ENCODE peak calls at places on chromosomes 13 and 19, in seven cellular contexts. F, B, Q, Z, U, R and O are unnamed samples. For H3K27me3, the result is how much of the 10 kb centered on the place peaks cover.

GRCh38 chr19:7251502-7251901 is 42.7 kb downstream of the INSR start:
- DNase-seq in Z (no peak), B (no peak), R (no peak), Q (no peak), U (no peak), F (no peak), O (no peak)

GRCh38 chr13:53045110-53045509 is 16.5 kb downstream of the OLFM4 start:
- DNase-seq in U (no peak), F (no peak), Q (no peak), R (no peak), Z (no peak), B (no peak), O (no peak)

GRCh38 chr13:61954092-61954491 is 538.4 kb upstream of the PCDH20 start:
- DNase-seq in U (peak), B (peak), Z (peak), F (no peak), Q (no peak), R (no peak), O (peak)

GRCh38 chr19:4676955-4677731 is 7.0 kb upstream of the MYDGF start:
- DNase-seq in U (peak), B (peak), F (no peak), Q (no peak), Z (peak), R (no peak), O (peak)

GRCh38 chr19:29622191-29623070 is 16.3 kb downstream of the POP4 start:
- DNase-seq in R (no peak), U (no peak), Q (no peak), F (no peak), B (no peak), Z (no peak), O (peak)

GRCh38 chr13:48334534-48335127 is 31.1 kb downstream of the RB1 start:
- DNase-seq in U (peak), Z (peak), R (peak), B (peak), Q (no peak), F (no peak), O (peak)

GRCh38 chr19:33273881-33274662 is 28.3 kb downstream of the CEBPA start:
- DNase-seq in U (peak), Z (peak), Q (no peak), F (peak), R (peak), B (peak), O (peak)

GRCh38 chr19:29785955-29786589 is 25.7 kb upstream of the CCNE1 start:
- DNase-seq in U (no peak), Q (no peak), B (no peak), Z (no peak), R (no peak), F (no peak), O (peak)

GRCh38 chr19:13689050-13689449 is 75.3 kb upstream of the MRI1 start:
- DNase-seq in R (no peak), U (peak), Z (peak), B (peak), Q (no peak), F (no peak), O (peak)

GRCh38 chr13:40477623-40478608 is 188.5 kb downstream of the FOXO1 start:
- DNase-seq in B (peak), Z (no peak), Q (peak), R (no peak), F (no peak), U (peak), O (no peak)

GRCh38 chr19:31292639-31293185 is 56.5 kb downstream of the TSHZ3 start:
- DNase-seq in R (no peak), Z (no peak), B (no peak), F (no peak), Q (no peak), U (no peak), O (no peak)

GRCh38 chr13:101736551-101736950 is 284.1 kb downstream of the ITGBL1 start:
- DNase-seq in Z (no peak), Q (no peak), U (no peak), B (no peak), F (no peak), R (no peak), O (no peak)

GRCh38 chr19:35208121-35208520 is 20.4 kb downstream of the FAM187B start:
- DNase-seq in B (no peak), U (no peak), R (no peak), Q (no peak), Z (no peak), F (no peak), O (no peak)

GRCh38 chr19:44623080-44623479 is 9.7 kb downstream of the IGSF23 start:
- DNase-seq in B (peak), Z (peak), Q (no peak), R (no peak), F (no peak), U (no peak), O (no peak)

GRCh38 chr13:32476021-32476731 is 48.2 kb upstream of the N4BP2L1 start:
- DNase-seq in B (no peak), F (no peak), Z (no peak), Q (no peak), U (no peak), R (no peak), O (no peak)

GRCh38 chr19:54201172-54201701 is 579 bp downstream of the RPS9 start:
- DNase-seq in Z (no peak), B (no peak), Q (no peak), F (no peak), R (no peak), U (no peak), O (no peak)

GRCh38 chr19:31496076-31496475 is 146.8 kb upstream of the TSHZ3 start:
- DNase-seq in Q (no peak), F (no peak), B (no peak), U (no peak), R (no peak), Z (no peak), O (no peak)

GRCh38 chr19:48372904-48373303 is 8.7 kb downstream of the SYNGR4 start:
- DNase-seq in Z (peak), F (no peak), U (no peak), Q (no peak), R (no peak), B (peak), O (no peak)

GRCh38 chr13:91544723-91545122 is 146.3 kb downstream of the GPC5 start:
- DNase-seq in R (no peak), Z (no peak), Q (no peak), F (no peak), U (peak), B (no peak), O (no peak)

GRCh38 chr19:55426042-55426441 is 17.1 kb downstream of the SHISA7 start:
- DNase-seq in R (no peak), Z (no peak), F (no peak), Q (no peak), U (no peak), B (no peak), O (no peak)

GRCh38 chr19:48780684-48781391 is 25.5 kb downstream of the FGF21 start:
- DNase-seq in U (peak), Q (no peak), Z (peak), R (no peak), F (no peak), B (peak), O (peak)

GRCh38 chr19:38665219-38665931 is 17.9 kb downstream of the ACTN4 start:
- DNase-seq in R (no peak), Q (no peak), B (no peak), F (no peak), U (no peak), Z (peak), O (no peak)

GRCh38 chr13:102260256-102260655 is 141.6 kb downstream of the FGF14 start:
- DNase-seq in U (no peak), F (no peak), Z (no peak), R (no peak), Q (no peak), B (no peak), O (no peak)

GRCh38 chr13:96967248-96967745 is 27.0 kb downstream of the OXGR1 start:
- DNase-seq in Z (peak), Q (no peak), R (no peak), U (peak), B (no peak), F (no peak), O (no peak)

GRCh38 chr19:5333581-5334365 is 6.8 kb downstream of the PTPRS start:
- DNase-seq in Z (no peak), R (no peak), B (no peak), U (no peak), F (no peak), Q (no peak), O (no peak)

GRCh38 chr19:5637971-5638370 is 15.1 kb downstream of the SAFB start:
- DNase-seq in R (no peak), Q (no peak), B (peak), F (no peak), Z (peak), U (no peak), O (no peak)

GRCh38 chr13:113357529-113357928 is 6.4 kb downstream of the GRTP1 start:
- DNase-seq in U (no peak), B (peak), F (peak), R (peak), Z (peak), Q (no peak), O (no peak)

GRCh38 chr13:113354831-113355610 is 8.9 kb downstream of the GRTP1 start:
- DNase-seq in R (no peak), Z (no peak), F (no peak), U (no peak), B (no peak), Q (no peak), O (no peak)

GRCh38 chr13:113358653-113359052 is 5.3 kb downstream of the GRTP1 start:
- DNase-seq in F (no peak), R (no peak), U (no peak), Q (no peak), B (peak), Z (peak), O (no peak)

GRCh38 chr13:113355621-113356020 is 8.3 kb downstream of the GRTP1 start:
- DNase-seq in B (no peak), U (no peak), Q (no peak), R (no peak), F (no peak), Z (no peak), O (no peak)

GRCh38 chr13:113356594-113356993 is 7.3 kb downstream of the GRTP1 start:
- DNase-seq in B (no peak), Z (no peak), F (no peak), Q (no peak), R (no peak), U (no peak), O (no peak)
- H3K27me3 ChIP-seq in B (under half), Z (under half), F (under half), Q (under half), R (under half), U (under half), O (under half)

GRCh38 chr19:51294977-51295375 is 16.5 kb upstream of the IGLON5 start:
- DNase-seq in R (no peak), B (no peak), Q (no peak), U (no peak), Z (no peak), F (no peak), O (no peak)

GRCh38 chr19:51295382-51296126 is 15.9 kb upstream of the IGLON5 start:
- DNase-seq in F (no peak), U (no peak), B (no peak), Z (no peak), Q (no peak), R (no peak), O (no peak)

GRCh38 chr19:51292971-51293370 is 18.5 kb upstream of the IGLON5 start:
- DNase-seq in R (no peak), F (no peak), B (no peak), Q (peak), Z (no peak), U (no peak), O (no peak)

GRCh38 chr19:51294211-51294976 is 17.1 kb upstream of the IGLON5 start:
- DNase-seq in R (no peak), Z (no peak), F (no peak), Q (no peak), U (no peak), B (no peak), O (no peak)

GRCh38 chr19:51293571-51294210 is 17.8 kb upstream of the IGLON5 start:
- DNase-seq in U (no peak), B (no peak), Z (no peak), Q (no peak), R (no peak), F (no peak), O (no peak)
- H3K27me3 ChIP-seq in U (half or more), B (under half), Z (under half), Q (under half), R (under half), F (under half), O (under half)

GRCh38 chr19:10294368-10294697 is 4.6 kb downstream of the ICAM5 start:
- DNase-seq in Z (no peak), F (no peak), B (no peak), Q (no peak), R (no peak), U (no peak), O (no peak)
- H3K27me3 ChIP-seq in Z (under half), F (under half), B (under half), Q (half or more), R (under half), U (under half), O (under half)

DNA sequence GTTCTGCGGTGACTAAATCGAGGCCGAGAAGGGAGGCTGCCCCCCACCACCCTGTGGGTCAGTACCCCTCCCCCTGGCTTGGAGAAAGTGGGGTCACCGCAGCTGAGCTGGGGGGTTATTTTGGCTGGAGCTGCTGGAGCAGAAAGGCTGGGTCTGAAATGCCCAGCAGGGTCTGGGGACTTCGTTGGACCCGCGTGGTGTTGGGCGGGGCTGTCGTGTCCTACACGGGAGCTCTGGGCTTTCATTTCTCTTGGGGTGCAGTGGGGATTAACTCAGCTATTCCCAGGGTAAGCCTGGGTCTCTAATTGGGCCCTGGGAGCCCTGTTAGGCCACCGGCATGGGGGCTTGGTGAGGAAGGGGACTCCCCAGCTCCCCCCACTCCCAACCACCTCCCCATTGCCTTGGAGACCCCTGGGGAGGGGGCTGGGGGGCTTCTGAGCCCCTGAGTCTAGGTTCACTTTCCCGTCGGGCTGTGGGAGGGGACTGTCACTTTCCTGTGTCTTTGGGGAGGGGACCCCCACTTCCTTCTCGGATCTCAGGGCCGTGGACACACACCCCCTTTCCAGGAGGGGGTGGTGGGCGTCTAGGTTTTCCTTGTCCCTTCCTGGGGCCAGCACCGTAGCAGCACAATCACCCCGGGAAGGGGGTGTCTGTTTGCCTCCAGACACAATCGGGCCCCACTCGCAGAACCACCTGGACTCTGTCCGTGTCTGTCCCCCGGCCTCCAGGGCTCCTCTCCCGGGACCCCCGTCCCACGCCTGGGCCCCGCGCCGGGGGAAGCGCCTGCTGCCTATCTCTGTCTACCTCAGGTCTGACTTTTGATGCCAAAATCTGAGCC is 10.2 kb upstream of the WDR18 start:
- DNase-seq in B (no peak), Z (no peak), Q (no peak), U (no peak), R (no peak), F (no peak), O (no peak)
- H3K27me3 ChIP-seq in B (under half), Z (under half), Q (under half), U (under half), R (under half), F (under half), O (under half)

GRCh38 chr19:3266792-3267469 is 42.5 kb downstream of the CELF5 start:
- DNase-seq in B (no peak), U (no peak), F (no peak), Q (no peak), Z (no peak), R (no peak), O (no peak)
- H3K27me3 ChIP-seq in B (under half), U (under half), F (under half), Q (under half), Z (under half), R (under half), O (under half)

DNA sequence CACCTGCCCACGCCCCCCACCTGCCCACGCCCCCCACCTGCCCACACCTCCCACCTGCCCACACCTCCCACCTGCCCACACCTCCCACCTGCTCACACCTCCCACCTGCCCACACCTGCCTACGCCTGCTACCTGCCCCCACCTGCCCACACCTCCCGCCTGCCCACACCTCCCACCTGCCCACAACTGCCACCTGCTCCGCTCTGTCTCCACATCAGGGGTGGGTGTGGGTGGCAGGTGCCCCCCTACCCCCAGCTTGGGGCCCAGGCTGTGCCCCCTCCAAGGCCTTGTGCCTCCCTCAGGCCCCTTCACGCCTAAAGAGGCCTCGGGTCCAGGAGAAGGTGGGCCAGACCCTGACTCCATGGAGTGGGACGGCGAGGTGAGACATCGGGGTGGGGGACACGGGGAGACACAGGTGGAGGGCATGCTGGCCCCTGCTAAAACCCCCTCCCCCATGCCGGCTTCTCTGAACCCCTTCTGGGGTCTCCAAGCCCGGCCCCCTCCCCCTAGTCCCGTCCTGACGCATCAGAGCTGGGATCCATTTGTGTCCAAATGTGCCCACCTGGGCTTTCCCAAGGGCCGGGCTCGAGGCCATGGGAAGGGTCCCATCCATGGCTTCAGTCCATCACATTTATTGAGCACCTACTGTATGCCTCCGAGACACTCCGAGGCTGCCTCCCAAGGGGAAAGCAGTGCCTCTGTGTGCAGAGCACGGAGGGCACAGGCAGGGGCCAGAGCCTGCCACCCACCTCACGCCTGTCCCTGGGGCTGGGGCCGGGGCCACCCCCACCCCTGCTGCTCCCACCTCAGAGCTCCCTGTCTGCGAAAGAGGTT is 4.9 kb downstream of the PLK5 start:
- DNase-seq in Z (no peak), B (no peak), R (no peak), F (no peak), Q (no peak), U (no peak), O (no peak)
- H3K27me3 ChIP-seq in Z (under half), B (under half), R (under half), F (under half), Q (half or more), U (under half), O (under half)

DNA sequence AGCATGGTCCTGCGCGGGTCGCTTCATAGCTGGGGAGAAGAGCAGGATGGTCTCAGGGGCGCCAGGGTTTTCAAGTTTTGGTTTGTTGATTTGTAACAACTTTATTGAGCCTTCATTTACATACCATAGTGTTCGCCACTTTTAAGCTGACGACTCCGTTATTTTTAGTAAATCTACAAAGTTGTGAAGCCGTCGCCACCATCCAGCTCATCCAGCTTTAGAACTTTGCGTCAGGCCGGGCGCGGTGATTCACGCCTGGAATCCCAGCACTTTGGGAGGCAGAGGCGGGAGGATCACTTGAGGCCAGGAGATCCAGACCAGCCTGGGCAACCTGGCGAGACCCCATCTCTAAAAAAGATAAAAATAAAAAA is 404 bp downstream of the C19orf44 start:
- DNase-seq in R (peak), U (no peak), Q (no peak), Z (peak), F (no peak), B (peak), O (no peak)
- H3K27me3 ChIP-seq in R (under half), U (under half), Q (under half), Z (under half), F (under half), B (under half), O (under half)

GRCh38 chr13:94703271-94703670 is 9.1 kb downstream of the SOX21 start:
- DNase-seq in Z (no peak), R (no peak), Q (no peak), U (no peak), F (no peak), B (no peak), O (no peak)

GRCh38 chr13:94702181-94703041 is 9.9 kb downstream of the SOX21 start:
- DNase-seq in F (no peak), R (no peak), U (no peak), Q (no peak), Z (no peak), B (no peak), O (no peak)

GRCh38 chr13:94704347-94705080 is 7.8 kb downstream of the SOX21 start:
- DNase-seq in U (no peak), Q (no peak), R (no peak), F (no peak), Z (no peak), B (no peak), O (no peak)

GRCh38 chr13:94705081-94705751 is 7.1 kb downstream of the SOX21 start:
- DNase-seq in U (no peak), F (no peak), Z (no peak), R (no peak), Q (no peak), B (no peak), O (no peak)

DNA sequence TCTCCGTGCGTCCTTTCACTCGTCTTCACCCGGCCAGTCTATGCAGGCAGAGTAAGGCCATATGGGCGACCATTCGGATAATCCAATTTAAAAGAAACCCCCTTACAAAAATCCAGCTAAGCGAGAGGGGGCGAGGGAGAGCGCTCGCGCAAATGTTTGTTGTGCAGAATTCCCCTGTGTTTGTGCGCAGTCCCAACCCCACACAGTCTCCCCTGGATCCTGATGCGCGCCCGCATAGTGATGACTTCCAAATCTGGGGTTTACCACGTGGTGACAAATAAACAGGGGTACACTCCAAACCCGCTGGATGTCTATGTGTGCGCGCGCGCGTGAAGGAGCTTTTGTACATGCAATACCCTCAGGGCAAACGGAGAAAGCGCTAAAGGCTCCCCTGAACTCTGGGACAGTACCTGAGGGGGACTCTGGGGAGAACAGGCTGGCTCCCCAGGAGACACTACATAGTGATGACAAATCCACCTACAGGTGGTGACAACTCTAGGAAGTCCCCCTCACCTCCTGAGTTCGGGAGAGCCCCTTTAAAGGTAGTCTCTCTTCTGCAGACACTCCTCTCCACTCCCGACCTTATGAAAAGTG is 8.5 kb downstream of the SOX21 start:
- DNase-seq in R (no peak), Q (no peak), B (no peak), Z (no peak), F (no peak), U (no peak), O (no peak)
- H3K27me3 ChIP-seq in R (half or more), Q (half or more), B (half or more), Z (half or more), F (half or more), U (half or more), O (under half)